ENCODE peak calls at places on chromosomes 1 and 21, in eight cellular contexts. G is NB4; H is CD4-positive, alpha-beta T cell; B is epithelial cell of esophagus; V is WTC11; K is glutamatergic neuron; I is neural crest cell; W is transverse colon. T is an unnamed sample.

GRCh38 chr1:156571261-156571958 is 955 bp downstream of the IQGAP3 start:
- DNase-seq in G (peak), H (no peak), B (peak), V (no peak), K (no peak), I (no peak), W (no peak), T (no peak)

GRCh38 chr1:201309420-201309819 is 26.1 kb downstream of the PKP1 start:
- DNase-seq in G (peak), H (no peak), B (peak), V (peak), K (peak), I (peak), W (peak), T (no peak)

GRCh38 chr21:31351438-31351837 is 7.4 kb upstream of the TIAM1 start:
- DNase-seq in G (no peak), H (no peak), B (peak), V (no peak), K (no peak), I (no peak), W (no peak), T (no peak)

GRCh38 chr1:33443067-33443704 is 12.3 kb upstream of the PHC2 start:
- DNase-seq in G (no peak), H (no peak), B (no peak), V (no peak), K (no peak), I (no peak), W (no peak), T (no peak)

GRCh38 chr1:45326627-45327591 is at the start of gene HPDL:
- DNase-seq in G (peak), H (peak), B (peak), V (peak), K (peak), I (peak), W (peak), T (peak)

GRCh38 chr21:21764281-21764680 is 766.1 kb downstream of the NCAM2 start:
- DNase-seq in G (no peak), H (no peak), B (no peak), V (no peak), K (no peak), I (no peak), W (no peak), T (no peak)

GRCh38 chr1:169931795-169932195 is 38.1 kb upstream of the SCYL3 start:
- DNase-seq in G (no peak), H (no peak), B (no peak), V (no peak), K (no peak), I (no peak), W (no peak), T (no peak)

GRCh38 chr1:35590476-35591040 is 17.4 kb downstream of the TFAP2E start:
- DNase-seq in G (no peak), H (no peak), B (no peak), V (no peak), K (no peak), I (no peak), W (no peak), T (no peak)

GRCh38 chr21:45747802-45748445 is 104.4 kb downstream of the PCBP3 start:
- DNase-seq in G (no peak), H (no peak), B (peak), V (no peak), K (no peak), I (no peak), W (no peak), T (no peak)

GRCh38 chr1:169474302-169474701 is 11.4 kb downstream of the SLC19A2 start:
- DNase-seq in G (no peak), H (no peak), B (no peak), V (no peak), K (no peak), I (no peak), W (no peak), T (no peak)

GRCh38 chr1:182143825-182144661 is 82.5 kb upstream of the ZNF648 start:
- DNase-seq in G (peak), H (no peak), B (peak), V (peak), K (peak), I (peak), W (peak), T (no peak)

GRCh38 chr1:156160744-156161181 is 7.4 kb downstream of the SEMA4A start:
- DNase-seq in G (no peak), H (peak), B (peak), V (peak), K (peak), I (peak), W (peak), T (peak)

GRCh38 chr1:116826818-116827606 is 72.8 kb downstream of the CD2 start:
- DNase-seq in G (peak), H (no peak), B (peak), V (no peak), K (no peak), I (no peak), W (no peak), T (no peak)

GRCh38 chr1:47424336-47424982 is 8.4 kb downstream of the FOXE3 start:
- DNase-seq in G (peak), H (no peak), B (peak), V (peak), K (peak), I (peak), W (no peak), T (no peak)

GRCh38 chr1:170856455-170856854 is 78.9 kb upstream of the MROH9 start:
- DNase-seq in G (no peak), H (no peak), B (no peak), V (no peak), K (no peak), I (no peak), W (no peak), T (no peak)

GRCh38 chr1:157937743-157938142 is 55.7 kb upstream of the KIRREL1 start:
- DNase-seq in G (no peak), H (no peak), B (no peak), V (no peak), K (no peak), I (no peak), W (no peak), T (no peak)

GRCh38 chr1:239233626-239234025 is 152.7 kb upstream of the CHRM3 start:
- DNase-seq in G (peak), H (no peak), B (peak), V (no peak), K (no peak), I (no peak), W (no peak), T (no peak)

GRCh38 chr21:27513825-27514224 is 546.9 kb upstream of the ADAMTS5 start:
- DNase-seq in G (no peak), H (no peak), B (no peak), V (no peak), K (no peak), I (no peak), W (no peak), T (no peak)

GRCh38 chr1:54975709-54976108 is 4.7 kb upstream of the TMEM61 start:
- DNase-seq in G (no peak), H (no peak), B (no peak), V (no peak), K (no peak), I (no peak), W (no peak), T (no peak)

GRCh38 chr1:84247425-84248220 is 53.9 kb upstream of the SAMD13 start:
- DNase-seq in G (no peak), H (no peak), B (peak), V (no peak), K (no peak), I (no peak), W (peak), T (no peak)

GRCh38 chr1:34500451-34500850 is 254.4 kb upstream of the GJB5 start:
- DNase-seq in G (peak), H (no peak), B (peak), V (peak), K (no peak), I (peak), W (no peak), T (peak)

GRCh38 chr1:88740784-88741183 is 56.7 kb downstream of the PKN2 start:
- DNase-seq in G (no peak), H (no peak), B (no peak), V (no peak), K (no peak), I (no peak), W (no peak), T (no peak)

GRCh38 chr1:246608616-246609376 is 42.5 kb downstream of the CNST start:
- DNase-seq in G (peak), H (no peak), B (peak), V (no peak), K (no peak), I (no peak), W (peak), T (no peak)

GRCh38 chr1:229781453-229781852 is 155.4 kb downstream of the URB2 start:
- DNase-seq in G (no peak), H (no peak), B (peak), V (peak), K (peak), I (no peak), W (peak), T (peak)

GRCh38 chr1:11836955-11837766 is 10.4 kb downstream of the NPPA start:
- DNase-seq in G (no peak), H (no peak), B (no peak), V (no peak), K (no peak), I (no peak), W (no peak), T (no peak)

GRCh38 chr1:30749691-30750583 is 7.6 kb downstream of the LAPTM5 start:
- DNase-seq in G (no peak), H (peak), B (no peak), V (no peak), K (no peak), I (no peak), W (peak), T (no peak)

GRCh38 chr1:227774721-227775665 is 39.8 kb downstream of the SNAP47 start:
- DNase-seq in G (no peak), H (no peak), B (no peak), V (no peak), K (no peak), I (no peak), W (no peak), T (no peak)

GRCh38 chr1:153945131-153945794 is 1.3 kb downstream of the DENND4B start:
- DNase-seq in G (peak), H (peak), B (peak), V (no peak), K (no peak), I (no peak), W (peak), T (no peak)

GRCh38 chr1:54703471-54703870 is 12.2 kb upstream of the TTC4 start:
- DNase-seq in G (no peak), H (no peak), B (no peak), V (no peak), K (no peak), I (no peak), W (no peak), T (no peak)

GRCh38 chr1:112508242-112509004 is at the start of gene WNT2B:
- DNase-seq in G (peak), H (peak), B (peak), V (peak), K (peak), I (peak), W (peak), T (no peak)

GRCh38 chr1:180921386-180921785 is 8.7 kb downstream of the KIAA1614 start:
- DNase-seq in G (no peak), H (no peak), B (no peak), V (no peak), K (no peak), I (no peak), W (no peak), T (no peak)

GRCh38 chr1:183909672-183910071 is 104.8 kb downstream of the RGL1 start:
- DNase-seq in G (no peak), H (no peak), B (no peak), V (no peak), K (no peak), I (no peak), W (no peak), T (no peak)

GRCh38 chr21:26513212-26513611 is 59.9 kb downstream of the CYYR1 start:
- DNase-seq in G (no peak), H (no peak), B (peak), V (no peak), K (no peak), I (no peak), W (no peak), T (no peak)

GRCh38 chr1:164611754-164612642 is 53.0 kb downstream of the PBX1 start:
- DNase-seq in G (no peak), H (no peak), B (peak), V (no peak), K (no peak), I (peak), W (peak), T (peak)

DNA sequence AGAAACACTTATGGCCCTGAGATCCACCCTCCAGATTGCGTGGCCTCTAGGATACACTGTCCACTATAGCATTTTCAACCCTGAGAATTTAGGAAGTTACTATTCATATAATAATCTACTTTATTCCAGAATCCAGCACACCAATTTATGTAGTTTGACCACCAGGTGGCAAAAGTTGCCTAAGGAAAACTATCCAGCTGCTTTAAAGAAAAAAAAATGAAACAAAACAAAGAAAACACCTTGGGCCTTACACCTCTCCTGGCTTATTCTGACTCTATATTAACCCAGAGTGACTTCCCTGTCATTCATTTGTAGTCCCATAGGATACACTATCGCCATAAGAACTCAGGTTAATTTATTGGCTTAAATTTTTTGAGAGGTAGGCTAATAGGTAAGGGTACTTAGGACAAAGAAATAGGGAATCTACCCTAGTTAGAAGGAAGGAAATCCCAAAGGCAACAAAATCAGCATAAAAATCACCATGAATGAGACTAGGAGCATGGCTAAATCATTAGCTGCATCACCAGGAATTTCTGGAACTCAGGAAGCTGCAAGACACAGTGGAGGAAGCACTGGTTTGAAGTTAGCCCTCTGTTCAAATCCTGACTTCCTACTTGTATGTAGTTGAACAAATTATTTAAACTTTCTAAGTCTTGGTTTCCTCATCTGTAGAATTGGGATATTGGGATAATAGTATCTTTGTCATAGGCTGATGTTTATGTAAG is 107.5 kb downstream of the SPAG17 start:
- DNase-seq in G (peak), H (no peak), B (peak), V (no peak), K (no peak), I (no peak), W (no peak), T (no peak)
- TF ChIP-seq CTCF in G (peak), H (no peak), B (peak), V (no peak), K (peak), I (peak), W (peak), T (peak)

GRCh38 chr21:33025471-33026298 is at the start of gene OLIG2:
- DNase-seq in G (peak), H (no peak), B (no peak), V (peak), K (peak), I (peak), W (no peak), T (peak)

GRCh38 chr21:33024278-33025103 is 1.2 kb upstream of the OLIG2 start:
- DNase-seq in G (no peak), H (no peak), B (no peak), V (no peak), K (no peak), I (no peak), W (no peak), T (no peak)

GRCh38 chr21:33026299-33026858 is 644 bp downstream of the OLIG2 start:
- DNase-seq in G (peak), H (no peak), B (no peak), V (no peak), K (no peak), I (no peak), W (no peak), T (no peak)

GRCh38 chr21:33023574-33024277 is 2.0 kb upstream of the OLIG2 start:
- DNase-seq in G (no peak), H (no peak), B (no peak), V (peak), K (peak), I (no peak), W (no peak), T (no peak)

DNA sequence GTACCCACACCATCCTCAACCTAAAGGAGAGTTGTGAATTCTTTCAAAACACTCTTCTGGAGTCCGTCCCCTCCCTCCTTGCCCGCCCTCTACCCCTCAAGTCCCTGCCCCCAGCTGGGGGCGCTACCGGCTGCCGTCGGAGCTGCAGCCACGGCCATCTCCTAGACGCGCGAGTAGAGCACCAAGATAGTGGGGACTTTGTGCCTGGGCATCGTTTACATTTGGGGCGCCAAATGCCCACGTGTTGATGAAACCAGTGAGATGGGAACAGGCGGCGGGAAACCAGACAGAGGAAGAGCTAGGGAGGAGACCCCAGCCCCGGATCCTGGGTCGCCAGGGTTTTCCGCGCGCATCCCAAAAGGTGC is 647 bp upstream of the OLIG2 start:
- DNase-seq in G (peak), H (no peak), B (no peak), V (peak), K (peak), I (peak), W (no peak), T (no peak)
- TF ChIP-seq CTCF in G (peak), H (no peak), B (no peak), V (no peak), K (peak), I (peak), W (no peak), T (peak)

DNA sequence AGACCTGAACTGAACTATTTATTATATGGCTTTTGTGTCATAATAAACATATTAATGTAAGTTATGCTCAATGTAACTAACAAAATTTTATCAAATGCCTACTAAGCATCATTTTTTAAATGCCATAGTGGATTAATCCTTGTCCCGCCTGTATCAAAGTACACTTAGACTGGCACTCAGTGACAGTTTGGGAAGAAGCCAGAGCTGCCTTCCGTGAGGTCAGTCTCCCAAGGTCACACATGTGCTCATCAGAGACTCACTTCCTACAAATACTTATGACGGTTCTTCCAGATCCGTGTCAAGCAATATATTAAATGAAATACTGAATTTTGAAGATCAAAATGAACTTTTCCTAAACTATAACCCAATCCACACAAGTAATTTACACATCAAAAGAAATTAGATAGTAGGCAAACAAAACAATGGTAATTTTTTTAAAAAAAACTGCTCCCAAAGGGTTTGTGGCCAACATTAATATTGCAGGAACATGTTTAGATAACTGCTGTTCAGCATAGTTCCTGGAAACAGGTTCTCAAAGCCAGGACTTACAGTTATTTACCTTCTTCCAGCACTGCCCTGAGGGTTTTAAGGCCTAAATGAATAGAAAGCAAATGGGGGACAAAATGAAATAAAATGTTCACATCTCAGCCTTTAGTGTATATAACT is 27.2 kb downstream of the WLS start:
- DNase-seq in G (no peak), H (no peak), B (no peak), V (no peak), K (no peak), I (no peak), W (no peak), T (no peak)
- TF ChIP-seq CTCF in G (no peak), H (no peak), B (no peak), V (no peak), K (no peak), I (peak), W (no peak), T (no peak)

DNA sequence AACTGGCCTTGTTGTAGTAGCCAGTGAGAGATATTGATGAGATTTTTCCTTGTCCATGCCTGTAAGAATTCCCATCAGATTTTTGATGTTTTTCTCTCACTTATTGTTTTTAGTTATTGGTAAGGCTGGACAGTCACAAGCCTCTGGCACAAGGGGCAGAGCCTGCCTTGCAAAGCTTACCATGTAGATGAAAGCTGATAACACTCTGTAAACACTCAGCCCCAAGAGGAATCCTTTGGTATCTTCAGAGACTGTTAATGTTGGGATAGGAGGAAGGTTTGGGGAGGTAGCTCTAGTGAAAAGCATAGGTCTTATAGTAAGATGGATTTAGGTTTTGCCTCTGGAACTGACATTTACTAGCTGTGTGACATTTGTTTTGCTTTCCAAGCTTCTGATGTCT is 37.7 kb downstream of the MARK1 start:
- DNase-seq in G (no peak), H (no peak), B (no peak), V (no peak), K (no peak), I (no peak), W (no peak), T (no peak)
- TF ChIP-seq CTCF in G (no peak), H (no peak), B (no peak), V (no peak), K (no peak), I (no peak), W (no peak), T (no peak)